ENCODE peak calls at places on chromosomes 5 and 9, in four cellular contexts. N, I, U and X are unnamed samples.

GRCh38 chr5:107496466-107496865 is 174.3 kb downstream of the EFNA5 start:
- DNase-seq in N (no peak), I (no peak), U (no peak), X (no peak)

GRCh38 chr5:55900776-55901175 is 49.6 kb downstream of the IL31RA start:
- DNase-seq in N (no peak), I (no peak), U (no peak), X (no peak)

GRCh38 chr5:77568555-77568954 is 70.0 kb downstream of the OTP start:
- DNase-seq in N (no peak), I (no peak), U (no peak), X (no peak)

GRCh38 chr5:58244819-58245478 is 214.9 kb downstream of the PLK2 start:
- DNase-seq in N (no peak), I (no peak), U (no peak), X (no peak)

GRCh38 chr5:154243736-154244135 is 53.2 kb downstream of the GALNT10 start:
- DNase-seq in N (no peak), I (no peak), U (no peak), X (no peak)

GRCh38 chr5:108735790-108736189 is 11.9 kb upstream of the FER start:
- DNase-seq in N (no peak), I (no peak), U (no peak), X (no peak)

GRCh38 chr5:68290260-68290674 is 74.7 kb downstream of the PIK3R1 start:
- DNase-seq in N (no peak), I (no peak), U (peak; percentile 73), X (no peak)

GRCh38 chr9:88936668-88937067 is 54.6 kb upstream of the S1PR3 start:
- DNase-seq in N (no peak), I (no peak), U (no peak), X (no peak)

GRCh38 chr5:172437445-172438303 is 16.7 kb downstream of the SH3PXD2B start:
- DNase-seq in N (no peak), I (no peak), U (peak; percentile 79), X (no peak)

GRCh38 chr5:54013556-54014157 is 296.7 kb downstream of the ARL15 start:
- DNase-seq in N (no peak), I (no peak), U (peak; percentile 94), X (no peak)

GRCh38 chr5:143311428-143311827 is 92.1 kb downstream of the NR3C1 start:
- DNase-seq in N (no peak), I (no peak), U (peak; percentile 83), X (no peak)

GRCh38 chr9:19116391-19116790 is 10.9 kb downstream of the PLIN2 start:
- DNase-seq in N (no peak), I (no peak), U (peak; percentile 57), X (no peak)

GRCh38 chr9:28158451-28158850 is 585.2 kb upstream of the C9orf72 start:
- DNase-seq in N (no peak), I (no peak), U (no peak), X (no peak)

GRCh38 chr5:32805966-32806626 is 95.0 kb downstream of the NPR3 start:
- DNase-seq in N (no peak), I (no peak), U (peak; percentile 93), X (no peak)

GRCh38 chr9:16796304-16796825 is 74.1 kb downstream of the BNC2 start:
- DNase-seq in N (no peak), I (no peak), U (no peak), X (no peak)

GRCh38 chr9:76365028-76365427 is 29.2 kb downstream of the RFK start:
- DNase-seq in N (no peak), I (no peak), U (peak; percentile 55), X (no peak)

GRCh38 chr9:15824310-15824709 is 271.5 kb downstream of the CCDC171 start:
- DNase-seq in N (no peak), I (no peak), U (peak; percentile 87), X (no peak)

GRCh38 chr9:84955971-84956370 is 286.4 kb downstream of the NTRK2 start:
- DNase-seq in N (no peak), I (no peak), U (no peak), X (no peak)

GRCh38 chr9:106019702-106020101 is 325.4 kb downstream of the TMEM38B start:
- DNase-seq in N (no peak), I (no peak), U (no peak), X (no peak)

GRCh38 chr9:14313951-14314423 is at the start of gene NFIB:
- DNase-seq in N (peak; percentile 51), I (no peak), U (peak; percentile 53), X (peak; percentile 49)

GRCh38 chr9:72579190-72579589 is 57.8 kb downstream of the TMC1 start:
- DNase-seq in N (no peak), I (no peak), U (peak; percentile 69), X (no peak)

GRCh38 chr5:135016926-135017325 is 17.1 kb downstream of the PITX1 start:
- DNase-seq in N (no peak), I (no peak), U (no peak), X (no peak)

GRCh38 chr9:128558431-128559310 is 6.3 kb downstream of the SPTAN1 start:
- DNase-seq in N (no peak), I (peak; percentile 97), U (peak; percentile 91), X (peak; percentile 77)

GRCh38 chr9:128733256-128733655 is 9.3 kb upstream of the ZDHHC12 start:
- DNase-seq in N (no peak), I (no peak), U (peak; percentile 90), X (peak; percentile 54)

GRCh38 chr9:128385493-128386205 is 14.5 kb downstream of the URM1 start:
- DNase-seq in N (no peak), I (no peak), U (no peak), X (no peak)

GRCh38 chr5:12111263-12111662 is 207.0 kb upstream of the CTNND2 start:
- DNase-seq in N (no peak), I (no peak), U (no peak), X (no peak)

GRCh38 chr9:16310288-16311145 is 560.0 kb downstream of the BNC2 start:
- DNase-seq in N (no peak), I (no peak), U (peak; percentile 31), X (no peak)

GRCh38 chr5:67679184-67679855 is 482.7 kb upstream of the CD180 start:
- DNase-seq in N (no peak), I (no peak), U (no peak), X (no peak)

GRCh38 chr5:94316916-94317838 is 301.2 kb downstream of the KIAA0825 start:
- DNase-seq in N (no peak), I (no peak), U (peak; percentile 4), X (no peak)

GRCh38 chr5:172858990-172859811 is 25.1 kb downstream of the ERGIC1 start:
- DNase-seq in N (no peak), I (no peak), U (peak; percentile 64), X (no peak)

GRCh38 chr5:90558344-90559192 is at the start of gene ADGRV1:
- DNase-seq in N (peak; percentile 38), I (no peak), U (peak; percentile 42), X (peak; percentile 31)

GRCh38 chr9:71664566-71664965 is 103.7 kb downstream of the CEMIP2 start:
- DNase-seq in N (no peak), I (no peak), U (no peak), X (no peak)

GRCh38 chr9:91395106-91395552 is 28.5 kb downstream of the NFIL3 start:
- DNase-seq in N (no peak), I (no peak), U (peak; percentile 88), X (no peak)

GRCh38 chr5:149730620-149731331 is 666 bp downstream of the PPARGC1B start:
- DNase-seq in N (peak; percentile 80), I (no peak), U (peak; percentile 40), X (peak; percentile 78)

DNA sequence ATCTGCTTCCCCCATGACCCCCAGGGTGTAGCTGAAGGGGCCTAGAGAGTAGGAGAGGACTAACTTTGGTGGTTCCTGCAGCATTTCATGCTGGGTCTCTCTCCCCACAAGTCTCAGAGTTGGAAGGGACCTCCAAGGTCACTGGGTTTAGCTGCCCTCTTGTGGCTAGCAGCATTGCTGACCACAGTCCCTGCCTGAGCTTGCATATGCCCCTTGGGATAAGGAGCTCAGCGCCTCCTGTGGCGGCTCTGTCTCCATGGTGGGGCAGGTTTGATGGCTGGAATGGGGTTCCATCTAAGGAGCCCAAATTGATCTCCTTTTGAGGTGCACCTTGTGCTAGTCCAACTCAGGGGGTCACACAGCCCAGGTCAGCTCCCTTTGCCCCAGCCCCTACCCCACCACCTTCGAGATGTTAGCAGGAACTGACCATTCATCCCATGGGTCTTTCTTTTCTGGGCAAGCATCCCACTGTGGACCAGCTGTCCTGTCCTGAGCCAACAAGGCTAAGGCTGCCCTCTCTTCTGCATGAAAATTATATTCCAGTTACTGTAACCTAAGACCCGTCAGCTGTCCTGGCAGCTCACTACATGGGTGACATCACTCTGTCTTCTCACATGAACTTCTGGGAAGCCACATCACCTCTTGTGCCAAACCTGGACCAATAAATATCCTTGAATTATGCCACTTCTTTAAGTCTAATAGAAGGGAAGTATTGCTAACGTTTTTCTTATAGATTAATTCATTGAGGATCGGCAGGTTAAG is 196.2 kb downstream of the HSPA4 start:
- DNase-seq in N (no peak), I (no peak), U (peak; percentile 69), X (no peak)
- TF ChIP-seq CTCF in N (no peak), I (peak; percentile 29), U (peak; percentile 68), X (no peak)

GRCh38 chr5:96648023-96648422 is 14.2 kb upstream of the CAST start:
- DNase-seq in N (no peak), I (no peak), U (no peak), X (no peak)
- TF ChIP-seq CTCF in N (no peak), I (no peak), U (no peak), X (no peak)

GRCh38 chr9:137034039-137034708 is 2.3 kb upstream of the FUT7 start:
- DNase-seq in N (no peak), I (no peak), U (no peak), X (no peak)

GRCh38 chr9:137034709-137035506 is 3.0 kb upstream of the FUT7 start:
- DNase-seq in N (peak; percentile 93), I (peak; percentile 55), U (peak; percentile 92), X (peak; percentile 94)

GRCh38 chr9:137035937-137036336 is 4.0 kb upstream of the FUT7 start:
- DNase-seq in N (no peak), I (no peak), U (no peak), X (no peak)

GRCh38 chr9:137037035-137037434 is 5.1 kb upstream of the FUT7 start:
- DNase-seq in N (no peak), I (no peak), U (no peak), X (no peak)

DNA sequence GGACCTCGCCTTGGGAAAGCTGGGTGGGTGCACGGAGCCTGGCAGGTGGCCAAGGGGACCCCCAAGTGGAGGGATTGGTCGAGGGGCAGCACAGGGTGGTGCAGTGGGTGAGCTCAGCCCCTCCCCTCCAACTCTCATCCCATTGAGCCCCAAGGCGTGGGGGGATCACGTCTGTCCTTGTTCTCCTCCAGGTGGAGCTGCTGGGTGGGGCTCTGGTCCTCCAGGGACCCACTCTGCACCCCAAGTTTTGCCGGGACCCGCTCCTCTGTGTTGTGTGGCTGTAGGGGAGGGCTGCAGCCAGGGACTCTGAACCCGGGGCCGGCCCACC is 3.6 kb upstream of the FUT7 start:
- DNase-seq in N (no peak), I (no peak), U (no peak), X (no peak)
- TF ChIP-seq CTCF in N (peak; percentile 60), I (no peak), U (no peak), X (no peak)

DNA sequence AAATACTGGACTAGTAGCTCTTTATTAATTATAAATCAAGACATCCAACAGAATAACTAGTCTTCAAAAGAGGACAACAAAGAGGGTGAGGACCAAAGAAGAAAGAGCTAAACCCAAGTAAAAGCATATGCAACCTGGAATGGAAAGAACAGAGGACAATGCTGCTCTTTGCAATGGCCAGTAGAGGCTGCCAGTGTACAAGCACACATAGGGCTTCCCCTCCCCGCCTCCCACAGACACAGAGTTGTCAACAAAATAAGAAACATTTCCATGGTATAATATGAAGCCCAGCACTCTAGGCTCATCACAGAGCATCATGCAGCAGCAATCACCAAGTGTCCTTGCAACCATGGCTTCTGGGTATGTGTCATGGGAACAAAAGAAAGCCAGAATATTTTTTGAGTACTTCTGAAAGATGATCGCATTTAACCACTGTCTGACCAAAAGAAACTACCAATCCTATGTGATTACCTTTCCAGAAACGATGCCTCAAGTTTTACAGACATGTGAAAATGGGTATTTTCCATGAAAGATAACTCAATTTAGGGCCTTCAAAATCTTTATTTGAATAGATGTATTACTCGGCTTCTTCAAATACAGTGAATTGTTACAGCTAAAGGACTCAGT is 58.1 kb downstream of the RFX3 start:
- DNase-seq in N (peak; percentile 35), I (no peak), U (peak; percentile 90), X (peak; percentile 58)
- TF ChIP-seq CTCF in N (peak; percentile 90), I (peak; percentile 99), U (peak; percentile 100), X (peak; percentile 99)